ENCODE peak calls at places on chromosomes 1 and 21, in nine cellular contexts. One of them, this sample, is unnamed.

GRCh38 chr1:245234217-245235120 is 79.7 kb downstream of the KIF26B start:
- DNase-seq in stomach: no peak
- DNase-seq in HCT116: no peak
- DNase-seq in suprapubic skin: no peak
- DNase-seq in tibial nerve: no peak
- DNase-seq in IMR-90: no peak
- DNase-seq in GM12891: no peak
- DNase-seq in transverse colon: no peak
- DNase-seq in body of pancreas: peak; percentile 55
- DNase-seq in this sample: no peak

GRCh38 chr1:24179251-24179895 is 7.7 kb downstream of the IFNLR1 start:
- DNase-seq in stomach: peak; percentile 61
- DNase-seq in HCT116: no peak
- DNase-seq in suprapubic skin: peak; percentile 24
- DNase-seq in tibial nerve: no peak
- DNase-seq in IMR-90: no peak
- DNase-seq in GM12891: no peak
- DNase-seq in transverse colon: no peak
- DNase-seq in body of pancreas: peak; percentile 62
- DNase-seq in this sample: no peak

GRCh38 chr1:42379794-42380616 is 587 bp upstream of the RIMKLA start:
- DNase-seq in stomach: no peak
- DNase-seq in HCT116: no peak
- DNase-seq in suprapubic skin: no peak
- DNase-seq in tibial nerve: no peak
- DNase-seq in IMR-90: peak; percentile 24
- DNase-seq in GM12891: peak; percentile 30
- DNase-seq in transverse colon: no peak
- DNase-seq in body of pancreas: no peak
- DNase-seq in this sample: peak; percentile 76

GRCh38 chr1:239448911-239449310 is 62.5 kb downstream of the CHRM3 start:
- DNase-seq in stomach: no peak
- DNase-seq in HCT116: no peak
- DNase-seq in suprapubic skin: no peak
- DNase-seq in tibial nerve: no peak
- DNase-seq in IMR-90: no peak
- DNase-seq in GM12891: no peak
- DNase-seq in transverse colon: no peak
- DNase-seq in body of pancreas: no peak
- DNase-seq in this sample: no peak

GRCh38 chr1:23957096-23957495 is 2.5 kb upstream of the PNRC2 start:
- DNase-seq in stomach: peak; percentile 86
- DNase-seq in HCT116: no peak
- DNase-seq in suprapubic skin: no peak
- DNase-seq in tibial nerve: no peak
- DNase-seq in IMR-90: no peak
- DNase-seq in GM12891: no peak
- DNase-seq in transverse colon: peak; percentile 74
- DNase-seq in body of pancreas: peak; percentile 73
- DNase-seq in this sample: no peak

GRCh38 chr21:27681038-27681437 is 714.1 kb upstream of the ADAMTS5 start:
- DNase-seq in stomach: no peak
- DNase-seq in HCT116: no peak
- DNase-seq in suprapubic skin: no peak
- DNase-seq in tibial nerve: no peak
- DNase-seq in IMR-90: peak; percentile 46
- DNase-seq in GM12891: no peak
- DNase-seq in transverse colon: no peak
- DNase-seq in body of pancreas: no peak
- DNase-seq in this sample: no peak

GRCh38 chr21:33362044-33362555 is 37.3 kb downstream of the IFNAR1 start:
- DNase-seq in stomach: peak; percentile 50
- DNase-seq in HCT116: no peak
- DNase-seq in suprapubic skin: no peak
- DNase-seq in tibial nerve: no peak
- DNase-seq in IMR-90: no peak
- DNase-seq in GM12891: no peak
- DNase-seq in transverse colon: peak; percentile 56
- DNase-seq in body of pancreas: peak; percentile 18
- DNase-seq in this sample: no peak

GRCh38 chr1:20717452-20718342 is at the start of gene KIF17:
- DNase-seq in stomach: peak; percentile 87
- DNase-seq in HCT116: no peak
- DNase-seq in suprapubic skin: peak; percentile 78
- DNase-seq in tibial nerve: peak; percentile 39
- DNase-seq in IMR-90: peak; percentile 72
- DNase-seq in GM12891: peak; percentile 87
- DNase-seq in transverse colon: peak; percentile 81
- DNase-seq in body of pancreas: peak; percentile 68
- DNase-seq in this sample: no peak

GRCh38 chr1:218377143-218377660 is 32.1 kb downstream of the TGFB2 start:
- DNase-seq in stomach: no peak
- DNase-seq in HCT116: peak; percentile 76
- DNase-seq in suprapubic skin: no peak
- DNase-seq in tibial nerve: no peak
- DNase-seq in IMR-90: peak; percentile 99
- DNase-seq in GM12891: no peak
- DNase-seq in transverse colon: no peak
- DNase-seq in body of pancreas: no peak
- DNase-seq in this sample: peak; percentile 51

GRCh38 chr1:160124709-160125478 is 9.3 kb downstream of the ATP1A2 start:
- DNase-seq in stomach: no peak
- DNase-seq in HCT116: peak; percentile 52
- DNase-seq in suprapubic skin: no peak
- DNase-seq in tibial nerve: no peak
- DNase-seq in IMR-90: peak; percentile 89
- DNase-seq in GM12891: no peak
- DNase-seq in transverse colon: no peak
- DNase-seq in body of pancreas: no peak
- DNase-seq in this sample: peak; percentile 91

GRCh38 chr21:41678016-41678935 is 88.6 kb downstream of the RIPK4 start:
- DNase-seq in stomach: peak; percentile 87
- DNase-seq in HCT116: peak; percentile 24
- DNase-seq in suprapubic skin: no peak
- DNase-seq in tibial nerve: no peak
- DNase-seq in IMR-90: peak; percentile 8
- DNase-seq in GM12891: no peak
- DNase-seq in transverse colon: peak; percentile 80
- DNase-seq in body of pancreas: peak; percentile 83
- DNase-seq in this sample: peak; percentile 68

GRCh38 chr1:42765832-42766722 is 751 bp downstream of the P3H1 start:
- DNase-seq in stomach: peak; percentile 28
- DNase-seq in HCT116: peak; percentile 40
- DNase-seq in suprapubic skin: peak; percentile 69
- DNase-seq in tibial nerve: no peak
- DNase-seq in IMR-90: peak; percentile 83
- DNase-seq in GM12891: no peak
- DNase-seq in transverse colon: peak; percentile 32
- DNase-seq in body of pancreas: peak; percentile 26
- DNase-seq in this sample: peak; percentile 74

GRCh38 chr1:228015276-228016180 is 8.7 kb downstream of the WNT3A start:
- DNase-seq in stomach: no peak
- DNase-seq in HCT116: no peak
- DNase-seq in suprapubic skin: no peak
- DNase-seq in tibial nerve: no peak
- DNase-seq in IMR-90: peak; percentile 28
- DNase-seq in GM12891: no peak
- DNase-seq in transverse colon: no peak
- DNase-seq in body of pancreas: no peak
- DNase-seq in this sample: peak; percentile 95

GRCh38 chr1:157086299-157086698 is 13.3 kb downstream of the ETV3L start:
- DNase-seq in stomach: no peak
- DNase-seq in HCT116: no peak
- DNase-seq in suprapubic skin: no peak
- DNase-seq in tibial nerve: no peak
- DNase-seq in IMR-90: no peak
- DNase-seq in GM12891: no peak
- DNase-seq in transverse colon: no peak
- DNase-seq in body of pancreas: no peak
- DNase-seq in this sample: no peak

GRCh38 chr1:161307230-161307768 is 2.5 kb downstream of the MPZ start:
- DNase-seq in stomach: no peak
- DNase-seq in HCT116: no peak
- DNase-seq in suprapubic skin: no peak
- DNase-seq in tibial nerve: no peak
- DNase-seq in IMR-90: peak; percentile 50
- DNase-seq in GM12891: no peak
- DNase-seq in transverse colon: no peak
- DNase-seq in body of pancreas: no peak
- DNase-seq in this sample: no peak

GRCh38 chr1:36366091-36366661 is 19.5 kb downstream of the STK40 start:
- DNase-seq in stomach: no peak
- DNase-seq in HCT116: no peak
- DNase-seq in suprapubic skin: no peak
- DNase-seq in tibial nerve: no peak
- DNase-seq in IMR-90: peak; percentile 75
- DNase-seq in GM12891: no peak
- DNase-seq in transverse colon: no peak
- DNase-seq in body of pancreas: no peak
- DNase-seq in this sample: no peak

GRCh38 chr1:19062258-19063029 is 106.0 kb upstream of the IFFO2 start:
- DNase-seq in stomach: no peak
- DNase-seq in HCT116: peak; percentile 8
- DNase-seq in suprapubic skin: no peak
- DNase-seq in tibial nerve: no peak
- DNase-seq in IMR-90: no peak
- DNase-seq in GM12891: no peak
- DNase-seq in transverse colon: no peak
- DNase-seq in body of pancreas: no peak
- DNase-seq in this sample: no peak
- TF ChIP-seq POLR2A in stomach: no peak
- TF ChIP-seq POLR2A in HCT116: no peak
- TF ChIP-seq POLR2A in suprapubic skin: no peak
- TF ChIP-seq POLR2A in tibial nerve: no peak
- TF ChIP-seq POLR2A in IMR-90: no peak
- TF ChIP-seq POLR2A in GM12891: no peak
- TF ChIP-seq POLR2A in transverse colon: no peak
- TF ChIP-seq POLR2A in body of pancreas: no peak
- TF ChIP-seq POLR2A in this sample: no peak

GRCh38 chr1:2644171-2644570 is 11.4 kb upstream of the MMEL1 start:
- DNase-seq in stomach: peak; percentile 25
- DNase-seq in HCT116: no peak
- DNase-seq in suprapubic skin: peak; percentile 55
- DNase-seq in tibial nerve: no peak
- DNase-seq in IMR-90: no peak
- DNase-seq in GM12891: no peak
- DNase-seq in transverse colon: no peak
- DNase-seq in body of pancreas: no peak
- DNase-seq in this sample: no peak

GRCh38 chr1:2641381-2642130 is 8.7 kb upstream of the MMEL1 start:
- DNase-seq in stomach: peak; percentile 24
- DNase-seq in HCT116: no peak
- DNase-seq in suprapubic skin: peak; percentile 57
- DNase-seq in tibial nerve: no peak
- DNase-seq in IMR-90: no peak
- DNase-seq in GM12891: no peak
- DNase-seq in transverse colon: no peak
- DNase-seq in body of pancreas: no peak
- DNase-seq in this sample: no peak

GRCh38 chr1:2643414-2644077 is 10.7 kb upstream of the MMEL1 start:
- DNase-seq in stomach: no peak
- DNase-seq in HCT116: no peak
- DNase-seq in suprapubic skin: peak; percentile 64
- DNase-seq in tibial nerve: no peak
- DNase-seq in IMR-90: no peak
- DNase-seq in GM12891: no peak
- DNase-seq in transverse colon: no peak
- DNase-seq in body of pancreas: no peak
- DNase-seq in this sample: no peak

GRCh38 chr1:2642131-2642559 is 9.3 kb upstream of the MMEL1 start:
- DNase-seq in stomach: peak; percentile 23
- DNase-seq in HCT116: no peak
- DNase-seq in suprapubic skin: peak; percentile 60
- DNase-seq in tibial nerve: no peak
- DNase-seq in IMR-90: no peak
- DNase-seq in GM12891: no peak
- DNase-seq in transverse colon: no peak
- DNase-seq in body of pancreas: no peak
- DNase-seq in this sample: no peak

DNA sequence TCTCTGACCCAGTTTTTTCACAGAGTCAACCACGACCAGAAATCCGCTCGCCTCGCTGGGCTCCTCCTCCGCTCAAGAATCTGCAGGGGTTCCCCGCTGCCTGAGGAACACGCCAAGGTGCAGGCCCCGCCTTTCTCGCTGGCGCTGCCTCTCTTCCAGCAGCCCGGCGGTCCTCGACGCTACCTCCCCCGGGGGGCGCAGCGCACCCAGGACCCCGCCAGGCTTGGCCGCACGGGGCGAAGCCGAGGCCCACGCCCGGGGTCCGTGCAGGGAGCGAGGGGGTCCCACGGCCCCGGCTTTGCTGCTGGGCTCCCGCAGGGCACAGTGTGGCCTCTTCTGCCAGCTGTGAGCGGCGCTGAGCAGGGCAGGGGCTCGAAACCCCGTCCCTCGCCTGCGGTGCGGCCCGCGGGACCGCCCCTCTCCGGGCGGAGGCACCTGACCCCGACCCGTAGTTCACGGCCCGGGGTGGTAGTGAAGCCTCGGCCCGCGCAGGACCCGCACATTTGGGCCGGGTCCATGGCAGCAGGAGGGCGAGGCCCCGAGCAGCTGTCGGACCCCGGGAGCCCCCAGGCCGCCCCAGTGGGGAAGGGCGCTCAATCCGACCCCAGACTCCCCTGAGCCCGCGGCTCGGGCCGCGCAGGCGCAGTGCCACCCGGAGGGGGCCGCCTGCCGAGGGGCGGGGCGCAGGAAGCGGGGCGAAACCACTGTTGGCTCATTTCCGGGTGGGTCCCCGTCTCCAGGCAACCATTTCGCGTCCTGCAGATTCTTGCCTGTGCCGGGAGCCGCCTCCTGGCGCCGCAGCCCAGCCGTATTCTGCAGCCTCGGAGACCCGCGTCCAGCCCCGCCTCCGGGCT is 10.0 kb upstream of the MMEL1 start:
- DNase-seq in stomach: peak; percentile 90
- DNase-seq in HCT116: peak; percentile 73
- DNase-seq in suprapubic skin: peak; percentile 93
- DNase-seq in tibial nerve: peak; percentile 80
- DNase-seq in IMR-90: peak; percentile 84
- DNase-seq in GM12891: peak; percentile 100
- DNase-seq in transverse colon: peak; percentile 94
- DNase-seq in body of pancreas: peak; percentile 89
- DNase-seq in this sample: peak; percentile 98
- TF ChIP-seq POLR2A in stomach: no peak
- TF ChIP-seq POLR2A in HCT116: peak; percentile 42
- TF ChIP-seq POLR2A in suprapubic skin: peak; percentile 27
- TF ChIP-seq POLR2A in tibial nerve: peak; percentile 86
- TF ChIP-seq POLR2A in IMR-90: no peak
- TF ChIP-seq POLR2A in GM12891: peak; percentile 42
- TF ChIP-seq POLR2A in transverse colon: peak; percentile 80
- TF ChIP-seq POLR2A in body of pancreas: peak; percentile 86
- TF ChIP-seq POLR2A in this sample: peak; percentile 42

GRCh38 chr1:66374561-66375111 is 159.3 kb upstream of the SGIP1 start:
- DNase-seq in stomach: no peak
- DNase-seq in HCT116: no peak
- DNase-seq in suprapubic skin: no peak
- DNase-seq in tibial nerve: no peak
- DNase-seq in IMR-90: peak; percentile 95
- DNase-seq in GM12891: no peak
- DNase-seq in transverse colon: no peak
- DNase-seq in body of pancreas: no peak
- DNase-seq in this sample: peak; percentile 50
- TF ChIP-seq POLR2A in stomach: no peak
- TF ChIP-seq POLR2A in HCT116: no peak
- TF ChIP-seq POLR2A in suprapubic skin: no peak
- TF ChIP-seq POLR2A in tibial nerve: no peak
- TF ChIP-seq POLR2A in IMR-90: no peak
- TF ChIP-seq POLR2A in GM12891: peak; percentile 78
- TF ChIP-seq POLR2A in transverse colon: no peak
- TF ChIP-seq POLR2A in body of pancreas: no peak
- TF ChIP-seq POLR2A in this sample: no peak

GRCh38 chr1:184386271-184387068 is at the start of gene C1orf21:
- DNase-seq in stomach: peak; percentile 86
- DNase-seq in HCT116: peak; percentile 24
- DNase-seq in suprapubic skin: peak; percentile 92
- DNase-seq in tibial nerve: peak; percentile 86
- DNase-seq in IMR-90: peak; percentile 84
- DNase-seq in GM12891: peak; percentile 79
- DNase-seq in transverse colon: peak; percentile 92
- DNase-seq in body of pancreas: peak; percentile 90
- DNase-seq in this sample: peak; percentile 81
- TF ChIP-seq POLR2A in stomach: no peak
- TF ChIP-seq POLR2A in HCT116: no peak
- TF ChIP-seq POLR2A in suprapubic skin: no peak
- TF ChIP-seq POLR2A in tibial nerve: peak; percentile 91
- TF ChIP-seq POLR2A in IMR-90: no peak
- TF ChIP-seq POLR2A in GM12891: no peak
- TF ChIP-seq POLR2A in transverse colon: peak; percentile 87
- TF ChIP-seq POLR2A in body of pancreas: peak; percentile 92
- TF ChIP-seq POLR2A in this sample: peak; percentile 60

This sample was measured in H54.